ENCODE peak calls at places on chromosome 15, in six cellular contexts. S is activated CD4-positive, alpha-beta T cell treated with anti-CD3 and anti-CD28 coated beads, Interleukin-2, amount 10 ng/mL, durations not matched to agents 7 days and 5 days; I is neural crest cell; Z is cardiac fibroblast; E is testis; G is mesendoderm. P is an unnamed sample.

GRCh38 chr15:73818308-73818985 is 54.9 kb upstream of the TBC1D21 start:
- DNase-seq in Z (no peak), S (no peak), G (no peak), I (no peak), E (no peak), P (no peak)

GRCh38 chr15:53759333-53759975 is at the start of gene WDR72:
- DNase-seq in Z (no peak), G (peak; percentile 47), I (peak; percentile 20), E (peak; percentile 17), S (no peak), P (peak; percentile 81)

GRCh38 chr15:69044899-69045298 is 30.4 kb downstream of the NOX5 start:
- DNase-seq in E (no peak), G (peak; percentile 84), Z (peak; percentile 60), S (no peak), I (no peak), P (no peak)

GRCh38 chr15:98548172-98548971 is 100.0 kb upstream of the IGF1R start:
- DNase-seq in S (peak; percentile 16), E (peak; percentile 78), G (peak; percentile 90), Z (peak; percentile 75), I (peak; percentile 48), P (peak; percentile 67)

GRCh38 chr15:95848126-95848525 is 482.4 kb upstream of the NR2F2 start:
- DNase-seq in E (no peak), S (no peak), I (no peak), Z (no peak), G (no peak), P (no peak)

GRCh38 chr15:94243418-94243817 is 12.1 kb downstream of the MCTP2 start:
- DNase-seq in Z (no peak), G (no peak), I (no peak), E (no peak), S (no peak), P (no peak)

GRCh38 chr15:38127306-38127731 is 125.3 kb upstream of the SPRED1 start:
- DNase-seq in I (no peak), E (no peak), Z (no peak), S (no peak), G (no peak), P (no peak)

GRCh38 chr15:81337713-81338157 is 13.8 kb upstream of the STARD5 start:
- DNase-seq in S (no peak), I (no peak), Z (peak; percentile 32), G (no peak), E (peak; percentile 51), P (no peak)

GRCh38 chr15:101036189-101036588 is 117.0 kb downstream of the LRRK1 start:
- DNase-seq in G (no peak), E (no peak), I (no peak), S (no peak), Z (no peak), P (no peak)

GRCh38 chr15:84631706-84632272 is 22.3 kb downstream of the WDR73 start:
- DNase-seq in G (no peak), I (no peak), Z (peak; percentile 32), S (no peak), E (peak; percentile 24), P (no peak)

GRCh38 chr15:57363661-57364060 is 12.6 kb upstream of the CGNL1 start:
- DNase-seq in Z (no peak), I (no peak), G (no peak), S (no peak), E (no peak), P (no peak)